ENCODE peak calls at places on chromosomes 12 and 14, in six cellular contexts. N is activated CD4-positive, alpha-beta memory T cell treated with anti-CD3 and anti-CD28 coated beads for 36 hours; Z is BE2C; X is central memory CD8-positive, alpha-beta T cell; K is NB4; T is COLO829. O is an unnamed sample.

GRCh38 chr14:68797180-68797670 is 4.4 kb upstream of the ZFP36L1 start:
- DNase-seq in N (no peak), Z (no peak), X (no peak), K (no peak), T (no peak), O (no peak)

GRCh38 chr12:76226397-76226796 is 121.8 kb downstream of the BBS10 start:
- DNase-seq in N (no peak), Z (no peak), X (no peak), K (no peak), T (no peak), O (peak)

GRCh38 chr12:3236345-3237153 is 159.4 kb downstream of the TSPAN9 start:
- DNase-seq in N (peak), Z (peak), X (no peak), K (peak), T (no peak), O (no peak)

GRCh38 chr12:28409892-28410291 is 219.6 kb downstream of the CCDC91 start:
- DNase-seq in N (no peak), Z (no peak), X (no peak), K (no peak), T (no peak), O (no peak)

GRCh38 chr14:54556535-54556934 is 10.4 kb upstream of the SAMD4A start:
- DNase-seq in N (no peak), Z (no peak), X (no peak), K (peak), T (no peak), O (no peak)

GRCh38 chr14:62015945-62016344 is 253.7 kb downstream of the SNAPC1 start:
- DNase-seq in N (no peak), Z (no peak), X (no peak), K (no peak), T (no peak), O (no peak)

GRCh38 chr12:14957769-14958168 is 3.6 kb downstream of the ARHGDIB start:
- DNase-seq in N (no peak), Z (no peak), X (no peak), K (peak), T (no peak), O (no peak)

GRCh38 chr14:99479903-99480855 is 480 bp downstream of the SETD3 start:
- DNase-seq in N (peak), Z (peak), X (peak), K (peak), T (peak), O (peak)

GRCh38 chr14:105412768-105413541 is 6.7 kb upstream of the MTA1 start:
- DNase-seq in N (no peak), Z (no peak), X (no peak), K (no peak), T (no peak), O (no peak)

O was measured in hepatic stellate cell.